ENCODE peak calls at places on chromosomes 7 and 10, in eight cellular contexts. One of them, this sample, is unnamed.

GRCh38 chr7:20444041-20444440 is 113.3 kb downstream of the ITGB8 start:
- DNase-seq in A549: no peak
- DNase-seq in endothelial cell of umbilical vein: no peak
- DNase-seq in heart right ventricle: no peak
- DNase-seq in H1: no peak
- DNase-seq in left lung: no peak
- DNase-seq in CD4-positive, CD25-positive, alpha-beta regulatory T cell: no peak
- DNase-seq in neuronal stem cell: no peak
- DNase-seq in this sample: no peak

GRCh38 chr10:78831457-78831856 is 237.3 kb upstream of the ZMIZ1 start:
- DNase-seq in A549: no peak
- DNase-seq in endothelial cell of umbilical vein: no peak
- DNase-seq in heart right ventricle: no peak
- DNase-seq in H1: no peak
- DNase-seq in left lung: no peak
- DNase-seq in CD4-positive, CD25-positive, alpha-beta regulatory T cell: no peak
- DNase-seq in neuronal stem cell: no peak
- DNase-seq in this sample: no peak

GRCh38 chr7:50676754-50677153 is 105.9 kb downstream of the GRB10 start:
- DNase-seq in A549: no peak
- DNase-seq in endothelial cell of umbilical vein: no peak
- DNase-seq in heart right ventricle: no peak
- DNase-seq in H1: no peak
- DNase-seq in left lung: no peak
- DNase-seq in CD4-positive, CD25-positive, alpha-beta regulatory T cell: no peak
- DNase-seq in neuronal stem cell: no peak
- DNase-seq in this sample: no peak

GRCh38 chr10:120953897-120954296 is 102.7 kb downstream of the WDR11 start:
- DNase-seq in A549: no peak
- DNase-seq in endothelial cell of umbilical vein: no peak
- DNase-seq in heart right ventricle: no peak
- DNase-seq in H1: no peak
- DNase-seq in left lung: no peak
- DNase-seq in CD4-positive, CD25-positive, alpha-beta regulatory T cell: no peak
- DNase-seq in neuronal stem cell: no peak
- DNase-seq in this sample: no peak

GRCh38 chr7:143443153-143443552 is at the start of gene TAS2R60:
- DNase-seq in A549: no peak
- DNase-seq in endothelial cell of umbilical vein: no peak
- DNase-seq in heart right ventricle: no peak
- DNase-seq in H1: no peak
- DNase-seq in left lung: no peak
- DNase-seq in CD4-positive, CD25-positive, alpha-beta regulatory T cell: no peak
- DNase-seq in neuronal stem cell: no peak
- DNase-seq in this sample: no peak

GRCh38 chr7:3289996-3290395 is 11.1 kb upstream of the SDK1 start:
- DNase-seq in A549: no peak
- DNase-seq in endothelial cell of umbilical vein: no peak
- DNase-seq in heart right ventricle: no peak
- DNase-seq in H1: no peak
- DNase-seq in left lung: no peak
- DNase-seq in CD4-positive, CD25-positive, alpha-beta regulatory T cell: no peak
- DNase-seq in neuronal stem cell: no peak
- DNase-seq in this sample: no peak

GRCh38 chr7:142485617-142486226 is 227.9 kb upstream of the PRSS58 start:
- DNase-seq in A549: no peak
- DNase-seq in endothelial cell of umbilical vein: no peak
- DNase-seq in heart right ventricle: no peak
- DNase-seq in H1: no peak
- DNase-seq in left lung: no peak
- DNase-seq in CD4-positive, CD25-positive, alpha-beta regulatory T cell: peak; percentile 42
- DNase-seq in neuronal stem cell: no peak
- DNase-seq in this sample: no peak

GRCh38 chr7:30170460-30171197 is 35.8 kb downstream of the MTURN start:
- DNase-seq in A549: no peak
- DNase-seq in endothelial cell of umbilical vein: no peak
- DNase-seq in heart right ventricle: no peak
- DNase-seq in H1: no peak
- DNase-seq in left lung: no peak
- DNase-seq in CD4-positive, CD25-positive, alpha-beta regulatory T cell: no peak
- DNase-seq in neuronal stem cell: no peak
- DNase-seq in this sample: no peak

GRCh38 chr10:91604462-91604935 is 28.4 kb downstream of the PPP1R3C start:
- DNase-seq in A549: no peak
- DNase-seq in endothelial cell of umbilical vein: peak; percentile 95
- DNase-seq in heart right ventricle: no peak
- DNase-seq in H1: no peak
- DNase-seq in left lung: no peak
- DNase-seq in CD4-positive, CD25-positive, alpha-beta regulatory T cell: no peak
- DNase-seq in neuronal stem cell: no peak
- DNase-seq in this sample: no peak

GRCh38 chr10:5963071-5963470 is 14.3 kb downstream of the IL15RA start:
- DNase-seq in A549: no peak
- DNase-seq in endothelial cell of umbilical vein: no peak
- DNase-seq in heart right ventricle: no peak
- DNase-seq in H1: no peak
- DNase-seq in left lung: no peak
- DNase-seq in CD4-positive, CD25-positive, alpha-beta regulatory T cell: no peak
- DNase-seq in neuronal stem cell: no peak
- DNase-seq in this sample: no peak

GRCh38 chr10:103622286-103622685 is 128.8 kb downstream of the NEURL1 start:
- DNase-seq in A549: no peak
- DNase-seq in endothelial cell of umbilical vein: no peak
- DNase-seq in heart right ventricle: no peak
- DNase-seq in H1: no peak
- DNase-seq in left lung: peak; percentile 71
- DNase-seq in CD4-positive, CD25-positive, alpha-beta regulatory T cell: no peak
- DNase-seq in neuronal stem cell: no peak
- DNase-seq in this sample: no peak

GRCh38 chr7:1312098-1313070 is 79.7 kb downstream of the UNCX start:
- DNase-seq in A549: no peak
- DNase-seq in endothelial cell of umbilical vein: no peak
- DNase-seq in heart right ventricle: no peak
- DNase-seq in H1: no peak
- DNase-seq in left lung: peak; percentile 70
- DNase-seq in CD4-positive, CD25-positive, alpha-beta regulatory T cell: no peak
- DNase-seq in neuronal stem cell: no peak
- DNase-seq in this sample: no peak

GRCh38 chr7:1391449-1391848 is 67.8 kb downstream of the MICALL2 start:
- DNase-seq in A549: no peak
- DNase-seq in endothelial cell of umbilical vein: no peak
- DNase-seq in heart right ventricle: no peak
- DNase-seq in H1: no peak
- DNase-seq in left lung: peak; percentile 29
- DNase-seq in CD4-positive, CD25-positive, alpha-beta regulatory T cell: no peak
- DNase-seq in neuronal stem cell: no peak
- DNase-seq in this sample: no peak

DNA sequence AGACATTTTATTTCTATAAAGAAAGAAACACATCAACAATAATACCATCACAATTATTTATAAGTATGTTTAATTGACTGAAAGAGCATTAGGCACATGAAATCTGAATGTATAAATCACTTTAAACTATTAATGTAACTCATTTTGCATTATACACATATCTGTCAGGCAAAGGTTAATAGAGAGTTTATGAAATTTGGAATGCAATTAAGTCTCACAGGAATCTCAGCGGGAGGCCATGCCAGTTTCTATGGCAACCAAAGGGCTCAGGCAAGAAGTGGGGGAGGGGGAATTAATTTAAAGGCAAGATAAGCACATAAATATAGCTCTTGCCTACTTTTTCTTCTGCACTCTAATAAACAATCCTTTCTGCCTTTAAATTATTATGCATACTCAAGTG is 152.6 kb downstream of the SLC16A9 start:
- DNase-seq in A549: no peak
- DNase-seq in endothelial cell of umbilical vein: no peak
- DNase-seq in heart right ventricle: no peak
- DNase-seq in H1: no peak
- DNase-seq in left lung: no peak
- DNase-seq in CD4-positive, CD25-positive, alpha-beta regulatory T cell: no peak
- DNase-seq in neuronal stem cell: peak; percentile 48
- DNase-seq in this sample: no peak
- H3K27ac ChIP-seq in A549: no peak overlapping the region
- H3K27ac ChIP-seq in endothelial cell of umbilical vein: no peak overlapping the region
- H3K27ac ChIP-seq in heart right ventricle: no peak overlapping the region
- H3K27ac ChIP-seq in H1: no peak overlapping the region
- H3K27ac ChIP-seq in left lung: no peak overlapping the region
- H3K27ac ChIP-seq in CD4-positive, CD25-positive, alpha-beta regulatory T cell: no peak overlapping the region
- H3K27ac ChIP-seq in neuronal stem cell: no peak overlapping the region
- H3K27ac ChIP-seq in this sample: no peak overlapping the region

DNA sequence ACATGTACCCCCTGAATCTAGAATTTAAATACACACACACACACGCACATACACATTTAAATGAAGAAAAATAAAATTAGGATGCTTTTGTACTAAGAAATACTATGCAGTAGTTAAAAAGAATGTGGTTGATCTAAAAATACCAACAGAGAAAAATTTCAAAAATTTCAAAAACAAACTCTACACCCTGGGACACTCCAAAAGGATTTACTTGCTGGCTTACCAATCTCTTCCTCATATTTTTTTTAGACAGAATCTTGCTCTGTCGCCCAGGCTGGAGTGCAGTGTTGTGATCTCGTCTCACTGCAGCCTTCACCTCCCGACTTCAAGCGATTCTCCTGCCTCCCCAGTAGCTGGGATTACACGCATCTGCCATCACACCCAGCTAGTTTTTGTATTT is 80.9 kb downstream of the HIP1 start:
- DNase-seq in A549: no peak
- DNase-seq in endothelial cell of umbilical vein: no peak
- DNase-seq in heart right ventricle: no peak
- DNase-seq in H1: no peak
- DNase-seq in left lung: no peak
- DNase-seq in CD4-positive, CD25-positive, alpha-beta regulatory T cell: no peak
- DNase-seq in neuronal stem cell: no peak
- DNase-seq in this sample: no peak
- H3K27ac ChIP-seq in A549: peak overlapping the region; percentile 56
- H3K27ac ChIP-seq in endothelial cell of umbilical vein: no peak overlapping the region
- H3K27ac ChIP-seq in heart right ventricle: no peak overlapping the region
- H3K27ac ChIP-seq in H1: no peak overlapping the region
- H3K27ac ChIP-seq in left lung: no peak overlapping the region
- H3K27ac ChIP-seq in CD4-positive, CD25-positive, alpha-beta regulatory T cell: no peak overlapping the region
- H3K27ac ChIP-seq in neuronal stem cell: no peak overlapping the region
- H3K27ac ChIP-seq in this sample: no peak overlapping the region

GRCh38 chr10:132870426-132870825 is 71.9 kb downstream of the CFAP46 start:
- DNase-seq in A549: no peak
- DNase-seq in endothelial cell of umbilical vein: no peak
- DNase-seq in heart right ventricle: no peak
- DNase-seq in H1: no peak
- DNase-seq in left lung: no peak
- DNase-seq in CD4-positive, CD25-positive, alpha-beta regulatory T cell: no peak
- DNase-seq in neuronal stem cell: no peak
- DNase-seq in this sample: no peak

GRCh38 chr10:132866601-132867381 is 75.6 kb downstream of the CFAP46 start:
- DNase-seq in A549: no peak
- DNase-seq in endothelial cell of umbilical vein: no peak
- DNase-seq in heart right ventricle: no peak
- DNase-seq in H1: no peak
- DNase-seq in left lung: peak; percentile 67
- DNase-seq in CD4-positive, CD25-positive, alpha-beta regulatory T cell: no peak
- DNase-seq in neuronal stem cell: no peak
- DNase-seq in this sample: no peak

GRCh38 chr10:132869621-132870020 is 72.7 kb downstream of the CFAP46 start:
- DNase-seq in A549: no peak
- DNase-seq in endothelial cell of umbilical vein: no peak
- DNase-seq in heart right ventricle: no peak
- DNase-seq in H1: no peak
- DNase-seq in left lung: peak; percentile 61
- DNase-seq in CD4-positive, CD25-positive, alpha-beta regulatory T cell: no peak
- DNase-seq in neuronal stem cell: no peak
- DNase-seq in this sample: no peak

GRCh38 chr10:132867801-132868644 is 74.3 kb downstream of the CFAP46 start:
- DNase-seq in A549: no peak
- DNase-seq in endothelial cell of umbilical vein: no peak
- DNase-seq in heart right ventricle: no peak
- DNase-seq in H1: no peak
- DNase-seq in left lung: peak; percentile 69
- DNase-seq in CD4-positive, CD25-positive, alpha-beta regulatory T cell: no peak
- DNase-seq in neuronal stem cell: no peak
- DNase-seq in this sample: no peak

GRCh38 chr10:132868995-132869394 is 73.4 kb downstream of the CFAP46 start:
- DNase-seq in A549: no peak
- DNase-seq in endothelial cell of umbilical vein: no peak
- DNase-seq in heart right ventricle: no peak
- DNase-seq in H1: no peak
- DNase-seq in left lung: peak; percentile 74
- DNase-seq in CD4-positive, CD25-positive, alpha-beta regulatory T cell: no peak
- DNase-seq in neuronal stem cell: no peak
- DNase-seq in this sample: no peak
- H3K27ac ChIP-seq in A549: no peak overlapping the region
- H3K27ac ChIP-seq in endothelial cell of umbilical vein: no peak overlapping the region
- H3K27ac ChIP-seq in heart right ventricle: no peak overlapping the region
- H3K27ac ChIP-seq in H1: no peak overlapping the region
- H3K27ac ChIP-seq in left lung: no peak overlapping the region
- H3K27ac ChIP-seq in CD4-positive, CD25-positive, alpha-beta regulatory T cell: no peak overlapping the region
- H3K27ac ChIP-seq in neuronal stem cell: no peak overlapping the region
- H3K27ac ChIP-seq in this sample: no peak overlapping the region

DNA sequence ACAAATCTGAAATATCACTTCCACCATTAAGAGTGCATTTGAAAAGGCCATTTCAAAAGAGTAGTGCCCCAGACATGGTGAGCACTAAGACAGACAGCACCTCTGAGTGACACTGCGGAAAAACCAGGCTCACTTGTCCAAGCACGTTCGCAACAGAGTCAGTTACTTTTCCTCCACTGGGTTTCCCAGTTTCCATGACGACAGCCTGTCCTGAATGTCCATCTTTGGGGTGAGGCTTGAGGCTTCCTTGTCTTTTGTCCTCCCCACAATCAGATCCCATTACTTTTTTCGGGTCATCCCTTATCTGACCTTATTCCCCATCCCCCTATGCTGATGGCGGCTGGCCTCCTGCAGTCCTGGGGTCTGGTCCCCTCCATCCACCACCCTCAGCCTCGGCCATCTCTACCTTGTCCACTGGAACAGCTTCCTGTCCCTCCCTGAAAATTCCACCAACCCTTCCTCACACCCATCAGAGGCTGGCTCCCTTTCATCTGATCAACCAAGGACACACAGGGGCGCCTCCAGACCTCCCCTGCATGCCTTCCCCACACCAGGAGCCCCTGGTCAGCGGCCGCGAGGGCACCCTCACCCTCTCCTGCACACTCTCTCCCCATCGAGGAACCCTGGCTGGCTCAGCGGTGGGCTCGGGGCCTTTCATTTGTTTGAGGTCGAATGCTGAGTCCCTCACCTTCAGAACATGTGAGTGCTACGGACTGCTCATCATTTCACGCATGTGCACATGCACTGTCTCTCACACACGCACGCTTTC is 363.6 kb downstream of the DNAJB6 start:
- DNase-seq in A549: no peak
- DNase-seq in endothelial cell of umbilical vein: no peak
- DNase-seq in heart right ventricle: no peak
- DNase-seq in H1: no peak
- DNase-seq in left lung: peak; percentile 61
- DNase-seq in CD4-positive, CD25-positive, alpha-beta regulatory T cell: no peak
- DNase-seq in neuronal stem cell: peak; percentile 24
- DNase-seq in this sample: no peak
- H3K27ac ChIP-seq in A549: no peak overlapping the region
- H3K27ac ChIP-seq in endothelial cell of umbilical vein: no peak overlapping the region
- H3K27ac ChIP-seq in heart right ventricle: no peak overlapping the region
- H3K27ac ChIP-seq in H1: no peak overlapping the region
- H3K27ac ChIP-seq in left lung: no peak overlapping the region
- H3K27ac ChIP-seq in CD4-positive, CD25-positive, alpha-beta regulatory T cell: no peak overlapping the region
- H3K27ac ChIP-seq in neuronal stem cell: no peak overlapping the region
- H3K27ac ChIP-seq in this sample: no peak overlapping the region